ENCODE peak calls at places on chromosomes 16 and 17, in seven cellular contexts. One of them, this sample, is unnamed.

GRCh38 chr16:84868829-84869457 is 49.2 kb downstream of the CRISPLD2 start:
- DNase-seq in cardiac muscle cell: no peak
- DNase-seq in stimulated activated CD4-positive, alpha-beta T cell treated with anti-CD3 and anti-CD28 coated beads, Interleukin-1b, Interleukin-23, amount 100 ng/mL, for 24 hours: no peak
- DNase-seq in AG09319: no peak
- DNase-seq in iris pigment epithelial cell: no peak
- DNase-seq in GM13977: no peak
- DNase-seq in AG08396: no peak
- DNase-seq in this sample: no peak

GRCh38 chr17:34242553-34242952 is 12.5 kb upstream of the CCL2 start:
- DNase-seq in cardiac muscle cell: no peak
- DNase-seq in stimulated activated CD4-positive, alpha-beta T cell treated with anti-CD3 and anti-CD28 coated beads, Interleukin-1b, Interleukin-23, amount 100 ng/mL, for 24 hours: no peak
- DNase-seq in AG09319: no peak
- DNase-seq in iris pigment epithelial cell: no peak
- DNase-seq in GM13977: peak
- DNase-seq in AG08396: no peak
- DNase-seq in this sample: no peak

GRCh38 chr17:29789186-29790170 is 140.6 kb downstream of the SSH2 start:
- DNase-seq in cardiac muscle cell: no peak
- DNase-seq in stimulated activated CD4-positive, alpha-beta T cell treated with anti-CD3 and anti-CD28 coated beads, Interleukin-1b, Interleukin-23, amount 100 ng/mL, for 24 hours: no peak
- DNase-seq in AG09319: no peak
- DNase-seq in iris pigment epithelial cell: no peak
- DNase-seq in GM13977: no peak
- DNase-seq in AG08396: no peak
- DNase-seq in this sample: no peak

GRCh38 chr17:266701-267656 is 85.5 kb upstream of the DOC2B start:
- DNase-seq in cardiac muscle cell: no peak
- DNase-seq in stimulated activated CD4-positive, alpha-beta T cell treated with anti-CD3 and anti-CD28 coated beads, Interleukin-1b, Interleukin-23, amount 100 ng/mL, for 24 hours: no peak
- DNase-seq in AG09319: no peak
- DNase-seq in iris pigment epithelial cell: peak
- DNase-seq in GM13977: no peak
- DNase-seq in AG08396: peak
- DNase-seq in this sample: no peak

GRCh38 chr17:17782425-17783120 is 54.2 kb downstream of the SREBF1 start:
- DNase-seq in cardiac muscle cell: peak
- DNase-seq in stimulated activated CD4-positive, alpha-beta T cell treated with anti-CD3 and anti-CD28 coated beads, Interleukin-1b, Interleukin-23, amount 100 ng/mL, for 24 hours: no peak
- DNase-seq in AG09319: no peak
- DNase-seq in iris pigment epithelial cell: peak
- DNase-seq in GM13977: peak
- DNase-seq in AG08396: no peak
- DNase-seq in this sample: no peak

GRCh38 chr16:55179858-55180585 is 144.0 kb upstream of the IRX6 start:
- DNase-seq in cardiac muscle cell: peak
- DNase-seq in stimulated activated CD4-positive, alpha-beta T cell treated with anti-CD3 and anti-CD28 coated beads, Interleukin-1b, Interleukin-23, amount 100 ng/mL, for 24 hours: no peak
- DNase-seq in AG09319: no peak
- DNase-seq in iris pigment epithelial cell: no peak
- DNase-seq in GM13977: no peak
- DNase-seq in AG08396: no peak
- DNase-seq in this sample: no peak

GRCh38 chr16:89701425-89702406 is at the start of gene SPATA2L:
- DNase-seq in cardiac muscle cell: peak
- DNase-seq in stimulated activated CD4-positive, alpha-beta T cell treated with anti-CD3 and anti-CD28 coated beads, Interleukin-1b, Interleukin-23, amount 100 ng/mL, for 24 hours: peak
- DNase-seq in AG09319: no peak
- DNase-seq in iris pigment epithelial cell: peak
- DNase-seq in GM13977: peak
- DNase-seq in AG08396: peak
- DNase-seq in this sample: peak

GRCh38 chr17:80789356-80789902 is 202.2 kb upstream of the CHMP6 start:
- DNase-seq in cardiac muscle cell: no peak
- DNase-seq in stimulated activated CD4-positive, alpha-beta T cell treated with anti-CD3 and anti-CD28 coated beads, Interleukin-1b, Interleukin-23, amount 100 ng/mL, for 24 hours: no peak
- DNase-seq in AG09319: peak
- DNase-seq in iris pigment epithelial cell: peak
- DNase-seq in GM13977: no peak
- DNase-seq in AG08396: peak
- DNase-seq in this sample: no peak

GRCh38 chr16:72856797-72857196 is 191.1 kb downstream of the ZFHX3 start:
- DNase-seq in cardiac muscle cell: no peak
- DNase-seq in stimulated activated CD4-positive, alpha-beta T cell treated with anti-CD3 and anti-CD28 coated beads, Interleukin-1b, Interleukin-23, amount 100 ng/mL, for 24 hours: no peak
- DNase-seq in AG09319: no peak
- DNase-seq in iris pigment epithelial cell: peak
- DNase-seq in GM13977: peak
- DNase-seq in AG08396: no peak
- DNase-seq in this sample: no peak

GRCh38 chr17:58308985-58309917 is 19.3 kb downstream of the TSPOAP1 start:
- DNase-seq in cardiac muscle cell: no peak
- DNase-seq in stimulated activated CD4-positive, alpha-beta T cell treated with anti-CD3 and anti-CD28 coated beads, Interleukin-1b, Interleukin-23, amount 100 ng/mL, for 24 hours: no peak
- DNase-seq in AG09319: no peak
- DNase-seq in iris pigment epithelial cell: no peak
- DNase-seq in GM13977: no peak
- DNase-seq in AG08396: no peak
- DNase-seq in this sample: peak

GRCh38 chr17:40622509-40622928 is 25.1 kb downstream of the SMARCE1 start:
- DNase-seq in cardiac muscle cell: no peak
- DNase-seq in stimulated activated CD4-positive, alpha-beta T cell treated with anti-CD3 and anti-CD28 coated beads, Interleukin-1b, Interleukin-23, amount 100 ng/mL, for 24 hours: no peak
- DNase-seq in AG09319: no peak
- DNase-seq in iris pigment epithelial cell: no peak
- DNase-seq in GM13977: no peak
- DNase-seq in AG08396: no peak
- DNase-seq in this sample: no peak

GRCh38 chr16:64948056-64948455 is 173.8 kb downstream of the CDH11 start:
- DNase-seq in cardiac muscle cell: no peak
- DNase-seq in stimulated activated CD4-positive, alpha-beta T cell treated with anti-CD3 and anti-CD28 coated beads, Interleukin-1b, Interleukin-23, amount 100 ng/mL, for 24 hours: no peak
- DNase-seq in AG09319: no peak
- DNase-seq in iris pigment epithelial cell: no peak
- DNase-seq in GM13977: no peak
- DNase-seq in AG08396: no peak
- DNase-seq in this sample: no peak

GRCh38 chr17:37088459-37088858 is 139.7 kb downstream of the AATF start:
- DNase-seq in cardiac muscle cell: no peak
- DNase-seq in stimulated activated CD4-positive, alpha-beta T cell treated with anti-CD3 and anti-CD28 coated beads, Interleukin-1b, Interleukin-23, amount 100 ng/mL, for 24 hours: no peak
- DNase-seq in AG09319: no peak
- DNase-seq in iris pigment epithelial cell: peak
- DNase-seq in GM13977: peak
- DNase-seq in AG08396: no peak
- DNase-seq in this sample: no peak

GRCh38 chr17:77693301-77693700 is 265.2 kb upstream of the TNRC6C start:
- DNase-seq in cardiac muscle cell: no peak
- DNase-seq in stimulated activated CD4-positive, alpha-beta T cell treated with anti-CD3 and anti-CD28 coated beads, Interleukin-1b, Interleukin-23, amount 100 ng/mL, for 24 hours: no peak
- DNase-seq in AG09319: no peak
- DNase-seq in iris pigment epithelial cell: no peak
- DNase-seq in GM13977: peak
- DNase-seq in AG08396: no peak
- DNase-seq in this sample: no peak

GRCh38 chr16:85259831-85260165 is 147.5 kb upstream of the CIBAR2 start:
- DNase-seq in cardiac muscle cell: no peak
- DNase-seq in stimulated activated CD4-positive, alpha-beta T cell treated with anti-CD3 and anti-CD28 coated beads, Interleukin-1b, Interleukin-23, amount 100 ng/mL, for 24 hours: no peak
- DNase-seq in AG09319: no peak
- DNase-seq in iris pigment epithelial cell: no peak
- DNase-seq in GM13977: no peak
- DNase-seq in AG08396: no peak
- DNase-seq in this sample: no peak